ENCODE peak calls at places on chromosome 3, in nine cellular contexts. Z is Peyer's patch; S is B cell; C is ovary; Q is CD4-positive, alpha-beta T cell; V is hepatocyte; T is epithelial cell of proximal tubule; G is WERI-Rb-1; J is RWPE1. X is an unnamed sample.
A peak's percentile ranks its signal among the peaks of the same experiment; 100 is the strongest.

GRCh38 chr3:32817195-32817560 is 619 bp upstream of the TRIM71 start:
- DNase-seq in Z (no peak), G (no peak), Q (no peak), S (no peak), C (no peak), J (no peak), T (no peak), V (peak; percentile 68), X (no peak)

GRCh38 chr3:35137612-35138011 is 501.7 kb upstream of the ARPP21 start:
- DNase-seq in G (no peak), S (no peak), C (no peak), T (no peak), Q (no peak), V (no peak), J (no peak), Z (no peak), X (no peak)

GRCh38 chr3:13110678-13111116 is 37.5 kb upstream of the IQSEC1 start:
- DNase-seq in J (peak; percentile 23), G (peak; percentile 95), Z (peak; percentile 89), Q (peak; percentile 17), S (peak; percentile 89), C (no peak), V (peak; percentile 35), T (peak; percentile 82), X (no peak)

GRCh38 chr3:122977645-122978466 is 49.7 kb downstream of the SEMA5B start:
- DNase-seq in Z (no peak), T (peak; percentile 82), G (no peak), C (peak; percentile 41), J (no peak), Q (no peak), V (peak; percentile 80), S (no peak), X (peak; percentile 65)

GRCh38 chr3:87997298-87997697 is 61.5 kb downstream of the CGGBP1 start:
- DNase-seq in Z (peak; percentile 57), V (no peak), C (no peak), S (no peak), T (peak; percentile 53), G (no peak), J (no peak), Q (peak; percentile 15), X (peak; percentile 21)

GRCh38 chr3:7876741-7877297 is 624.8 kb upstream of the LMCD1 start:
- DNase-seq in G (no peak), T (no peak), C (no peak), Z (no peak), Q (peak; percentile 30), V (no peak), J (no peak), S (no peak), X (no peak)

GRCh38 chr3:158539414-158540014 is 31.5 kb upstream of the MLF1 start:
- DNase-seq in Q (no peak), G (peak; percentile 40), T (no peak), C (peak; percentile 20), V (peak; percentile 57), J (peak; percentile 24), Z (peak; percentile 55), S (no peak), X (peak; percentile 61)

GRCh38 chr3:124654470-124654845 is 75.8 kb upstream of the UMPS start:
- DNase-seq in T (no peak), V (no peak), G (no peak), Z (peak; percentile 57), S (no peak), Q (no peak), C (no peak), J (no peak), X (no peak)

GRCh38 chr3:53509494-53509893 is 15.1 kb downstream of the CACNA1D start:
- DNase-seq in C (no peak), Q (no peak), J (no peak), G (no peak), T (no peak), V (no peak), S (no peak), Z (no peak), X (no peak)

GRCh38 chr3:74845086-74845485 is 230.6 kb upstream of the CNTN3 start:
- DNase-seq in V (no peak), S (no peak), G (no peak), Q (no peak), J (no peak), Z (no peak), C (no peak), T (no peak), X (no peak)

GRCh38 chr3:122092460-122093165 is 37.5 kb downstream of the CD86 start:
- DNase-seq in Z (peak; percentile 56), Q (peak; percentile 5), V (peak; percentile 23), T (no peak), G (peak; percentile 14), C (no peak), J (peak; percentile 45), S (no peak), X (peak; percentile 74)

GRCh38 chr3:52779011-52779410 is 1.6 kb downstream of the ITIH1 start:
- DNase-seq in G (no peak), T (no peak), S (no peak), Z (peak; percentile 15), Q (no peak), J (no peak), C (no peak), V (no peak), X (no peak)

GRCh38 chr3:153768559-153769469 is 352.4 kb upstream of the ARHGEF26 start:
- DNase-seq in V (peak; percentile 65), G (peak; percentile 52), J (peak; percentile 42), Q (peak; percentile 9), C (peak; percentile 19), S (peak; percentile 37), T (peak; percentile 15), Z (peak; percentile 76), X (peak; percentile 59)

GRCh38 chr3:142127941-142128658 is 21.2 kb downstream of the TFDP2 start:
- DNase-seq in G (no peak), V (no peak), C (no peak), Z (no peak), T (no peak), S (no peak), Q (no peak), J (no peak), X (no peak)

GRCh38 chr3:142124243-142124642 is 25.1 kb downstream of the TFDP2 start:
- DNase-seq in Q (no peak), J (no peak), C (no peak), V (no peak), T (no peak), Z (no peak), G (no peak), S (no peak), X (no peak)

GRCh38 chr3:142134799-142135325 is 14.5 kb downstream of the TFDP2 start:
- DNase-seq in Q (no peak), Z (no peak), G (no peak), J (no peak), T (no peak), S (no peak), C (no peak), V (no peak), X (no peak)

DNA sequence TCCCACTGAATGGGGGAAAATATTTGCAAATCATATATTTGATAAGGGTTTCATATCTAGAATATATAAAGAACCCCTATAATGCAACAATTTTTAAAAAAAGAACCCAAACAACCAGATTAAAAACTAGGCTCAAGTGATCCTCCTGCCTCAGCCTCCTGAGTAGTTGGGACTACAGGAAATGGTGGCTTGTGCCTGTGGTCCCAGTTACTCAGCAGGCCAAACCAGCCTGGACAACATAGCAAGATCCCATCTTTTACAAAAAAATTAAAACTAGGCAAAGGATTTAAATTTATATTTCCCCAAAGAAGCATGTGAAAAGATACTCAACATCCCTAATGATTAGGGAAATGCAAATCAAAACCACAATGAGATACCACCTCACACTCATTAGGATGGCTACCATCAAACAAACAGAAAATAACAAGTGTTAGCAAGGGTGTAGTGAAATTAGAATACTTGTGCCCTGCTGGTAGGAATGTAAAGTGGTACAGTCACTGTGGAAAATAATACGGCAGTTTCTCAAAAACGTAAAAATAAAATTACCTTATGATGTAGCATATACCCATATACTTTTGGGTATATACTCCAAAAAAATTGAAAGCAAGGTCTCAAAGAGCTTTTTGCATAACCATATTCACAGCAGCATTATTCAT is 19.7 kb downstream of the TFDP2 start:
- DNase-seq in S (no peak), V (no peak), C (no peak), G (no peak), Q (no peak), Z (no peak), T (no peak), J (no peak), X (no peak)
- TF ChIP-seq CTCF in S (no peak), V (no peak), C (no peak), G (no peak), Q (no peak), Z (peak; percentile 8), T (peak; percentile 49), J (no peak), X (no peak)

DNA sequence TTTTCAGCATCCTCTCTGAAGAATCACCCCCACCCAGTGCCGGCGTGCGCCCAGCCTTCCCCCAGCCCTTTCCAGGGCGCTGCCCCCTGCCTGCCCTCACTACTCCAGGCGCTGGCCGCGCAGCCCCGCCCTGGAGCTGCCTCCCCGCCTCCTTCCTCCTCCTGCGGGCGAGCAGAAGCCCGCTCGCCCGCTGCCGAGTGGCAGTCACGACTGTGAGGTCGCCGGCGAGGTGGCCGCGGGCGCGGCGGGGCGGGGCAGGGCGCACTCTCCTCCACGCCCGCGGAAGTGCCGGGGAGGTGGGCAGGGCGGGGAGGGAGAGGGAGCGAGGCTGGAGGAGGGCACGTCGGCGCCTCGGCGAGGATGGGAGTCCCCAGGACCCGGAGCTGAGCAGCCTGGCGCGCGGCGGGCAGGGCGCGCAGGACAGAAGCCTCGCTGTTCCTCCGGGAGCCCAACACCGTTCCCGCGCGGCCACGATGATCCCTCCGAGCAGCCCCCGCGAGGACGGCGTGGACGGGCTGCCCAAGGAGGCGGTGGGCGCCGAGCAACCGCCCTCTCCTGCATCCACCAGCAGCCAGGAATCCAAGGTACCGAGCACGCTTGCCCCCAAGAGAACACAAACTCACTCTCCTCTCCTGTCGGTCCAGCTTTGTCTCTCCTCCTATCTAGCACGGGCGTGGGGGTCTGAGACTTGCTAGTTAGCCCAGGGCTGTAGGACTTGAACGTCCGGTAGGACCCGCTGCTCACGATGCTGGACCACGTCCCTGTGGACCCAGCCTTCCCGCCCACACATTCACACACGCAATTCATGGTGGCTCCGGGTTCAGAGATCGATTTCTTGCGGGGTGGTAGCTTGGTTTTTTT is at the start of gene STAC:
- DNase-seq in J (no peak), V (peak; percentile 42), G (no peak), T (no peak), Z (no peak), S (no peak), Q (no peak), C (no peak), X (peak; percentile 41)
- TF ChIP-seq CTCF in J (no peak), V (no peak), G (no peak), T (no peak), Z (no peak), S (no peak), Q (no peak), C (no peak), X (no peak)

GRCh38 chr3:169082076-169082475 is 581.4 kb downstream of the MECOM start:
- DNase-seq in G (no peak), C (no peak), S (no peak), Q (no peak), T (no peak), V (no peak), J (no peak), Z (no peak), X (no peak)
- TF ChIP-seq CTCF in G (no peak), C (no peak), S (no peak), Q (no peak), T (no peak), V (no peak), J (no peak), Z (no peak), X (no peak)

DNA sequence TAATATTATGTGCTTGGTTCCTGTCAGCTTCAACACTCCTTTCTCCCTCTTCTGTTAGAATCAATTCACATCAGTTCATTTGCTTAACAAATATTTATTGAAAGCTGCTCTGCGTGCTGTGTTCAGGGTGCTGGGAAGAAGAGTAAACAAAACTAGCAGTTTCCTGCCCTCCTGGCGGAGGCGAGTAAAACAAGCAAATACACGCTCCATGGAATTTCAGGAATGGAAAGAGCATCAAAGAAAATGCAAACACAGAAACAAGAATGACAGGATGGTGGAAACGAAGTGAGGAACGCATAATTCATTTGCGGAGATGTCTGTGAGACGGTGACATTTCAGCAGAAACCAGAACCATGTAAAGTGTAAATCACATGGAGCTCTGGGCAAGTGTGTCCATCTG is 49.4 kb upstream of the SPTSSB start:
- DNase-seq in Q (no peak), S (no peak), J (peak; percentile 67), Z (no peak), G (no peak), T (no peak), V (peak; percentile 41), C (no peak), X (peak; percentile 60)
- TF ChIP-seq CTCF in Q (no peak), S (no peak), J (no peak), Z (peak; percentile 4), G (no peak), T (peak; percentile 17), V (no peak), C (no peak), X (peak; percentile 8)

X was measured in MCF 10A.